ENCODE peak calls at places on chromosomes 1 and 21, in nine cellular contexts. Q is adrenal gland, B is tibial nerve, J is suprapubic skin, M is body of pancreas, H is IMR-90, O is heart left ventricle, R is breast epithelium, N is esophagus squamous epithelium. P is an unnamed sample. For H3K36me3, the result is how much of the 10 kb centered on the place peaks cover.

GRCh38 chr1:240691521-240692338 is 79.8 kb upstream of the GREM2 start:
- DNase-seq in Q (peak), B (peak), J (peak), M (no peak), H (peak), O (no peak), R (no peak), N (no peak), P (no peak)

GRCh38 chr1:56719171-56719570 is 74.1 kb downstream of the PRKAA2 start:
- DNase-seq in Q (no peak), B (no peak), J (no peak), M (no peak), H (no peak), O (no peak), R (no peak), N (no peak), P (no peak)

GRCh38 chr1:20290624-20291597 is at the start of gene VWA5B1:
- DNase-seq in Q (peak), B (no peak), J (no peak), M (peak), H (no peak), O (no peak), R (no peak), N (no peak), P (no peak)

GRCh38 chr1:39652534-39652933 is 13.1 kb upstream of the HEYL start:
- DNase-seq in Q (no peak), B (no peak), J (no peak), M (no peak), H (no peak), O (no peak), R (no peak), N (no peak), P (no peak)

GRCh38 chr1:202802998-202803932 is 5.0 kb downstream of the KDM5B start:
- DNase-seq in Q (peak), B (no peak), J (no peak), M (no peak), H (peak), O (no peak), R (no peak), N (no peak), P (no peak)

GRCh38 chr21:43937898-43938309 is 72.9 kb downstream of the AGPAT3 start:
- DNase-seq in Q (no peak), B (no peak), J (no peak), M (no peak), H (no peak), O (peak), R (no peak), N (no peak), P (no peak)

GRCh38 chr1:172356620-172357019 is 63.9 kb upstream of the C1orf105 start:
- DNase-seq in Q (peak), B (no peak), J (no peak), M (no peak), H (peak), O (no peak), R (no peak), N (no peak), P (no peak)

GRCh38 chr1:209455666-209456065 is 127.8 kb upstream of the CAMK1G start:
- DNase-seq in Q (no peak), B (no peak), J (no peak), M (no peak), H (no peak), O (no peak), R (no peak), N (no peak), P (no peak)

GRCh38 chr1:185960377-185961151 is 226.4 kb downstream of the HMCN1 start:
- DNase-seq in Q (peak), B (peak), J (peak), M (peak), H (peak), O (peak), R (no peak), N (no peak), P (peak)

GRCh38 chr1:171793656-171794055 is 12.2 kb downstream of the METTL13 start:
- DNase-seq in Q (no peak), B (no peak), J (no peak), M (no peak), H (peak), O (no peak), R (no peak), N (no peak), P (no peak)

GRCh38 chr1:204673217-204673608 is 12.3 kb downstream of the LRRN2 start:
- DNase-seq in Q (no peak), B (no peak), J (no peak), M (no peak), H (no peak), O (no peak), R (no peak), N (no peak), P (no peak)

GRCh38 chr1:17355898-17356297 is 16.1 kb upstream of the PADI6 start:
- DNase-seq in Q (no peak), B (no peak), J (no peak), M (no peak), H (no peak), O (no peak), R (no peak), N (no peak), P (no peak)

GRCh38 chr1:147273409-147274307 is 31.2 kb downstream of the CHD1L start:
- DNase-seq in Q (no peak), B (peak), J (no peak), M (no peak), H (peak), O (no peak), R (no peak), N (no peak), P (no peak)

GRCh38 chr1:204356997-204357396 is 2.7 kb downstream of the PLEKHA6 start:
- DNase-seq in Q (no peak), B (no peak), J (no peak), M (no peak), H (peak), O (no peak), R (no peak), N (no peak), P (no peak)

GRCh38 chr1:235054466-235054865 is 74.2 kb downstream of the TOMM20 start:
- DNase-seq in Q (no peak), B (no peak), J (no peak), M (no peak), H (no peak), O (no peak), R (no peak), N (no peak), P (no peak)

GRCh38 chr1:169879034-169879835 is 14.5 kb downstream of the SCYL3 start:
- DNase-seq in Q (no peak), B (no peak), J (no peak), M (no peak), H (no peak), O (no peak), R (no peak), N (no peak), P (no peak)
- H3K36me3 ChIP-seq in Q (under half), B (half or more), J (half or more), M (under half), H (under half), O (half or more), R (under half), N (under half), P (under half)

GRCh38 chr21:32861871-32862270 is 90.3 kb upstream of the PAXBP1 start:
- DNase-seq in Q (no peak), B (no peak), J (no peak), M (no peak), H (no peak), O (no peak), R (no peak), N (no peak), P (no peak)
- TF ChIP-seq POLR2A in Q (no peak), B (no peak), J (no peak), M (no peak), H (no peak), O (no peak), R (no peak), N (no peak), P (no peak)

DNA sequence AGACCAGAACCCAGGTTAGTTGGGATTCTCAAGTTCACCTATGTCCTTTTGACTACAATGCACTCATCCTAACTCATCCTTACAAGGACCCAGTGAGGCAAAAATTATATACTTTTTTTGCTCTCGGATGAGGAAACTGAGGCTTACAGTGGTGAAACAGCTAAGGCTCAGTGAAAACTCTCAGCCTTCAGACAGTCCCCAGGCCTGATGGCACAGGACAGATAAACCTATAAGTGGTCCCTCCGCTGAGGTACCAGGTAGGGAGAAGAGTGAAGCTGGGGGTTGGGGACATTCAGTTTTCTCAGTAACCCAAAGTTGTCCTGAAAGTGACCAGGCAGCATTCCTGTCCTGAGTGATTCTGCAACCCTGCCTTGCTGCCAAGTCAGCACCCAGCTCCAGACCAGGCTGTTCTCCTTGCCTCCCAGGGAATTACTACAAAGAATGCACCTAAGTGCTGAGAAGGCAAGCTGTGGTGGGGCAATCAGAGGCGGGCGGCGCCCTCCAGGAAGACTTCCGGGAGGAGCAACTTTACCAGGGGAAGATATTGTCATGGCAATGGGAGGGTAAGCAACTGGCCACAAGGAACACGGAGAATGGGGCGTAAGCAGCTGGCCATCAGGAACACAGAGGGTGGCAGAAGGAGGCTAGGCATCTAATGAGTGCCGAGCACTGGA is 4.6 kb downstream of the TENT5B start:
- DNase-seq in Q (no peak), B (no peak), J (no peak), M (peak), H (no peak), O (no peak), R (peak), N (no peak), P (no peak)
- H3K4me3 ChIP-seq in Q (no peak), B (no peak), J (no peak), M (no peak), H (no peak), O (no peak), R (peak), N (peak), P (no peak)

GRCh38 chr1:52424757-52425265 is 20.4 kb downstream of the PRPF38A start:
- DNase-seq in Q (no peak), B (no peak), J (no peak), M (no peak), H (peak), O (no peak), R (no peak), N (no peak), P (no peak)
- H3K36me3 ChIP-seq in Q (under half), B (half or more), J (half or more), M (under half), H (under half), O (half or more), R (under half), N (under half), P (under half)